ENCODE peak calls at places on chromosomes 1 and 21, in six cellular contexts. Q, H, X, O, P and F are unnamed samples.

GRCh38 chr1:2208309-2209239 is 14.0 kb upstream of the FAAP20 start:
- DNase-seq in Q (no peak), H (no peak), X (no peak), O (no peak), P (peak; percentile 87), F (no peak)

GRCh38 chr1:178613271-178613945 is 100.5 kb downstream of the TEX35 start:
- DNase-seq in Q (no peak), H (no peak), X (no peak), O (no peak), P (no peak), F (no peak)

GRCh38 chr21:14911351-14911750 is 153.4 kb downstream of the NRIP1 start:
- DNase-seq in Q (no peak), H (no peak), X (no peak), O (no peak), P (no peak), F (no peak)

GRCh38 chr1:61079898-61080336 is 2.4 kb upstream of the NFIA start:
- DNase-seq in Q (peak; percentile 82), H (peak; percentile 86), X (no peak), O (no peak), P (peak; percentile 79), F (no peak)

GRCh38 chr1:19888112-19888511 is 5.9 kb downstream of the OTUD3 start:
- DNase-seq in Q (no peak), H (no peak), X (no peak), O (no peak), P (peak; percentile 52), F (no peak)

GRCh38 chr21:46203203-46203600 is 18.9 kb upstream of the SPATC1L start:
- DNase-seq in Q (no peak), H (no peak), X (no peak), O (no peak), P (no peak), F (no peak)

GRCh38 chr1:34747638-34747941 is 7.3 kb upstream of the GJB5 start:
- DNase-seq in Q (no peak), H (no peak), X (no peak), O (no peak), P (no peak), F (no peak)

GRCh38 chr1:50637460-50637859 is 214.2 kb upstream of the DMRTA2 start:
- DNase-seq in Q (no peak), H (no peak), X (no peak), O (no peak), P (no peak), F (no peak)

GRCh38 chr21:40605094-40605493 is 241.9 kb downstream of the DSCAM start:
- DNase-seq in Q (no peak), H (no peak), X (no peak), O (no peak), P (no peak), F (no peak)
- TF ChIP-seq CTCF in Q (no peak), H (no peak), X (no peak), O (no peak), P (no peak), F (no peak)

GRCh38 chr1:113452921-113453770 is 62.8 kb downstream of the MAGI3 start:
- DNase-seq in Q (no peak), H (peak; percentile 46), X (peak; percentile 13), O (peak; percentile 14), P (no peak), F (peak; percentile 14)
- TF ChIP-seq CTCF in Q (peak; percentile 66), H (peak; percentile 68), X (peak; percentile 39), O (no peak), P (peak; percentile 2), F (peak; percentile 42)

DNA sequence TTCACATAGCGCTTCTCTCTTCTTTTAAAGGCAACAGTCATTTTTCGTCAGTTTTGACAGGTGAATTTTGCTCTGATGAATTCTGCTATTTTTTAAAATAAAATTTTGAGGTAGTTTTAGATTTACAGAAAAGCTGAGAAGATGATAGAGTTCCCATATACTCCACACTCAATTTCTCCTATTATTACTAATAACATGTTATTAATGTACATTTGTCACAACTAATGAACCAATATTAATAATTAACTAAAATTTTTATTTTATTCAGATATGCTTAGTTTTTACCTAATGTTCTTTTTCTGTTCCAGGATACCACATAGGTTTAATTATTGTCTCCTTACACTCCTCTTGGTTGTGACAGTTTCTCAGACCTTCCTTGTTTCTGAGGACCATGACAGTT is 197.0 kb downstream of the ZC3H11B start:
- DNase-seq in Q (no peak), H (no peak), X (no peak), O (no peak), P (no peak), F (no peak)
- TF ChIP-seq CTCF in Q (no peak), H (no peak), X (no peak), O (no peak), P (no peak), F (no peak)

GRCh38 chr1:27299385-27300252 is 22.3 kb upstream of the TMEM222 start:
- DNase-seq in Q (peak; percentile 79), H (peak; percentile 76), X (no peak), O (no peak), P (peak; percentile 36), F (no peak)
- TF ChIP-seq CTCF in Q (no peak), H (no peak), X (no peak), O (no peak), P (no peak), F (no peak)

DNA sequence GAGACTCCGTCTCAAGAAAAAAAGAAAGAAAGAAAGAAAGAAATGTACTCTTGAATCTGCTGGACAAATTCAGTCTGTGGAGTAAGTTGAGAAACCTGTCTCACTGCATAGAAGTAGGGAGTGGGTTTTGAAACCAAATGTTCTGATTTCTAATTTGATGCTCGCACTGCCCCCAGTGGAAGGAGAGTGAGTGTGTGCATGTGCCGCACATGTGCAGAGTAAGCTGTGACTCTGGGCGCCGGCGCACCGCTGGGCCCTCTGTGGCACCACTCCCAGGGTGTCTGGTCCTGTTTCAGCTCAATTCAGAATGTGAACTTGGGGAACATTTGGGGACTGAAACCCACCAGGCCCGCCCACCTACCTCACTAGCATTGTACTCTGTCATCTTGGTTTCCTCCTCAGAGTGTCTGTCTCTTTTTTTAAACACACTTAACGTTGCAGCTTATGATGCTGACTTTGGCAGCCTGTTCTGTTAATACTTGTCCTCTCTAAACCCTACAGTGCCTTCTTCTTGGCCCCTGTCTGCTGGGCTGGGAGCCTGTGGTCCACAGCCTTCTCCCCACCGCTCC is 104.6 kb downstream of the CACNA1E start:
- DNase-seq in Q (peak; percentile 52), H (no peak), X (no peak), O (no peak), P (no peak), F (no peak)
- TF ChIP-seq CTCF in Q (peak; percentile 54), H (no peak), X (peak; percentile 12), O (no peak), P (no peak), F (peak; percentile 29)

GRCh38 chr1:180231506-180232420 is 1.7 kb downstream of the LHX4 start:
- DNase-seq in Q (peak; percentile 76), H (peak; percentile 47), X (peak; percentile 62), O (peak; percentile 64), P (no peak), F (peak; percentile 70)
- TF ChIP-seq CTCF in Q (peak; percentile 41), H (no peak), X (no peak), O (no peak), P (no peak), F (no peak)

GRCh38 chr1:91015358-91015780 is 6.5 kb downstream of the ZNF644 start:
- DNase-seq in Q (no peak), H (no peak), X (no peak), O (no peak), P (no peak), F (no peak)

GRCh38 chr1:91014475-91014874 is 7.4 kb downstream of the ZNF644 start:
- DNase-seq in Q (no peak), H (no peak), X (no peak), O (no peak), P (no peak), F (no peak)

GRCh38 chr1:91013302-91013701 is 8.5 kb downstream of the ZNF644 start:
- DNase-seq in Q (no peak), H (no peak), X (no peak), O (no peak), P (no peak), F (no peak)

GRCh38 chr1:91011726-91012125 is 10.1 kb downstream of the ZNF644 start:
- DNase-seq in Q (no peak), H (no peak), X (no peak), O (no peak), P (no peak), F (no peak)

GRCh38 chr1:91012196-91012595 is 9.6 kb downstream of the ZNF644 start:
- DNase-seq in Q (no peak), H (no peak), X (no peak), O (no peak), P (no peak), F (no peak)
- TF ChIP-seq CTCF in Q (no peak), H (no peak), X (no peak), O (no peak), P (no peak), F (no peak)

DNA sequence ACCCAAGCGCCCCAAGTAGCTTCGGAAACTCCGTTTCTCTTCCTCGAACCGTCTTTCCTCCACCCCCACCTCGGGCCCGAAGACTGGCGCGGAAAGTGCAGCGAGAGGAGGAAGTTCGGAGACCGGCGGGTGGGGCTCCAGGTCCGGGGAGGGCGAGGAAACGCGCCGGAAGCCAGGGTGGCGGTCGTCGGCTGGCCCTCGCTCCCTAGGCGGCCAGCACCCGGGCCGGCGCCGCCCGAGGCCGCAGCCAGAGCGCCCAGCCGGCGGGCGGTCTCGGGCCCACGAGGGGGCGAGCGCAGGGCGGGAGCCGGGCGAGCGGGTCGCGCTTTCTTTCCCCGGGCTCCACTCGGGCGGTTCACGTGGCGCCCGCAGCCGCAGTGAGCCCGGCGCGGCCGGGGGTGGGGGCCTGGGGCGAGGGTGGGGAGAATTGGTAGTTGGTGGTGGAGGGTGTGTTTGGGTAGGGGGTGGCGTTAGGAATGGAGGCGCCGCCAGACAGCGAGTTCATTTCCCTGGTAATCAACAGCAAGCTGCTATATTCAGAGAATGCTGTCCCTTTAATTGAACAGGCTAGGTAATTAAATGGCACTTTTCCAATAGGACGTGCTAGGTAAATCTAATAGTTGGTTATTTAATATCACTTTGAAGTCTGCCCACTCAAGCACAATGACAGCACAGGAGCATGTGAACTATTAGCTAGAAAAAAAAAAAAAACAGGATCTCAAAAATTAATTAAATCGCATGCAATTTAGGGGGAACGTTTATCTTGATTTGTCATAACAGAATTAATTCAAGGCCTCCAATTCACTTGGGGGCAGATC is 6.7 kb downstream of the LMO4 start:
- DNase-seq in Q (peak; percentile 52), H (peak; percentile 81), X (peak; percentile 78), O (peak; percentile 83), P (peak; percentile 67), F (peak; percentile 81)
- TF ChIP-seq CTCF in Q (no peak), H (peak; percentile 16), X (no peak), O (peak; percentile 37), P (no peak), F (peak; percentile 59)

DNA sequence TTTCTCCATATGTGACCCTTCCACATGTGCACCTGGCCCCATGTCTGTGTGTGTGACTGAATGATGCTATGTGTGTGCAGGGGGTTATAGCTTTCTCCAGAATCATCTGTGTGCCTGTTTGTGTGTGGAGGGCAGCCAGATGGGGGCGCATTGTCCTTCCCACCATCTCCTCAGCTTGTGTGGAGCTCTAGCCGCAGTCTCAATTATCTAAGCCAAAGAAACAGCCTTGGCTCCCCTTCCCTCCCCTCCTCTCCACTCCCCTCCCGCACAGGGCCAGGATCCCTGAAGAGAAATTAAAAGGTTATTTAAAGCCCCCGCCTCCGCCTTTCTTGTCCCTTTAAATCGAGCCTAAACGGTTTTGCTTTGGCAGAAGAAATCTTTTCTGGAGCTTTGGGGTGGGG is 1.8 kb upstream of the DMBX1 start:
- DNase-seq in Q (peak; percentile 76), H (peak; percentile 42), X (no peak), O (no peak), P (no peak), F (no peak)
- TF ChIP-seq CTCF in Q (peak; percentile 69), H (peak; percentile 49), X (peak; percentile 25), O (peak; percentile 11), P (no peak), F (peak; percentile 28)